ENCODE peak calls at places on chromosomes 1 and 21, in seven cellular contexts. I is GM10248; P is amniotic epithelial cell; Q is CD4-positive, CD25-positive, alpha-beta regulatory T cell; U is RPMI7951; Y is nephron progenitor cell; G is retinal pigment epithelial cell. X is an unnamed sample.

GRCh38 chr1:227317541-227318002 is 720 bp downstream of the CDC42BPA start:
- DNase-seq in I (peak), P (peak), Q (peak), U (peak), Y (peak), G (peak), X (peak)

GRCh38 chr1:34147301-34147700 is 17.7 kb downstream of the CSMD2 start:
- DNase-seq in I (no peak), P (no peak), Q (no peak), U (no peak), Y (no peak), G (no peak), X (no peak)

GRCh38 chr1:148318123-148318899 is 164.8 kb downstream of the PPIAL4G start:
- DNase-seq in I (peak), P (peak), Q (peak), U (no peak), Y (no peak), G (no peak), X (no peak)

GRCh38 chr1:204479387-204480136 is 15.0 kb downstream of the PIK3C2B start:
- DNase-seq in I (peak), P (no peak), Q (no peak), U (no peak), Y (no peak), G (no peak), X (no peak)

GRCh38 chr1:59601032-59601431 is 213.7 kb upstream of the HOOK1 start:
- DNase-seq in I (no peak), P (peak), Q (no peak), U (peak), Y (no peak), G (no peak), X (no peak)

GRCh38 chr1:235834620-235835019 is 32.1 kb downstream of the LYST start:
- DNase-seq in I (no peak), P (no peak), Q (no peak), U (peak), Y (no peak), G (no peak), X (no peak)

GRCh38 chr21:44088401-44088780 is 18.8 kb upstream of the PWP2 start:
- DNase-seq in I (no peak), P (no peak), Q (no peak), U (no peak), Y (no peak), G (no peak), X (no peak)

GRCh38 chr21:31293986-31294385 is 50.1 kb downstream of the TIAM1 start:
- DNase-seq in I (no peak), P (peak), Q (no peak), U (peak), Y (no peak), G (peak), X (no peak)

GRCh38 chr1:71753746-71754145 is 528.6 kb downstream of the NEGR1 start:
- DNase-seq in I (no peak), P (no peak), Q (no peak), U (no peak), Y (no peak), G (no peak), X (no peak)

X was measured in neural crest cell.